ENCODE peak calls at places on chromosomes 6 and 20, in five cellular contexts. L, C, K, U and W are unnamed samples.

GRCh38 chr6:87151786-87152527 is 3.4 kb upstream of the ZNF292 start:
- DNase-seq in L (peak; percentile 70), C (peak; percentile 62), K (peak; percentile 74), U (peak; percentile 51), W (no peak)

GRCh38 chr20:17680836-17681740 is 954 bp downstream of the RRBP1 start:
- DNase-seq in C (peak; percentile 79), U (peak; percentile 86), L (peak; percentile 84), K (peak; percentile 76), W (peak; percentile 96)

GRCh38 chr20:63216849-63217471 is 1.0 kb upstream of the YTHDF1 start:
- DNase-seq in K (no peak), L (no peak), U (no peak), C (no peak), W (no peak)

GRCh38 chr6:96075826-96076225 is 60.1 kb downstream of the FUT9 start:
- DNase-seq in U (no peak), L (no peak), K (no peak), C (no peak), W (no peak)

GRCh38 chr6:134039116-134039515 is 13.3 kb downstream of the SLC2A12 start:
- DNase-seq in C (no peak), K (no peak), L (no peak), U (no peak), W (no peak)

GRCh38 chr6:41600499-41601247 is 37.6 kb upstream of the MDFI start:
- DNase-seq in C (peak; percentile 14), K (no peak), L (no peak), U (no peak), W (no peak)

GRCh38 chr20:6680854-6681253 is 86.6 kb upstream of the BMP2 start:
- DNase-seq in L (no peak), K (no peak), C (no peak), U (no peak), W (no peak)

GRCh38 chr20:25061821-25062530 is 4.0 kb upstream of the ACSS1 start:
- DNase-seq in L (peak; percentile 12), K (no peak), C (peak; percentile 8), U (no peak), W (no peak)

GRCh38 chr20:19001177-19001576 is 187.6 kb downstream of the SCP2D1 start:
- DNase-seq in U (no peak), K (no peak), C (peak; percentile 1), L (no peak), W (no peak)

GRCh38 chr20:59307270-59307669 is 6.9 kb downstream of the EDN3 start:
- DNase-seq in U (no peak), L (no peak), C (no peak), K (no peak), W (no peak)

GRCh38 chr20:18224968-18225568 is 63.3 kb upstream of the ZNF133 start:
- DNase-seq in C (no peak), K (peak; percentile 29), L (peak; percentile 22), U (no peak), W (no peak)

GRCh38 chr6:7106752-7107577 is 796 bp upstream of the RREB1 start:
- DNase-seq in C (peak; percentile 32), U (peak; percentile 14), K (peak; percentile 53), L (peak; percentile 51), W (no peak)

GRCh38 chr20:62148908-62149314 is 5.3 kb downstream of the SS18L1 start:
- DNase-seq in L (no peak), U (no peak), K (no peak), C (no peak), W (no peak)

GRCh38 chr6:7629321-7629720 is 39.3 kb downstream of the SNRNP48 start:
- DNase-seq in K (no peak), C (no peak), L (no peak), U (no peak), W (no peak)

GRCh38 chr20:49583669-49584417 is 15.9 kb upstream of the PTGIS start:
- DNase-seq in L (peak; percentile 84), K (peak; percentile 81), U (peak; percentile 21), C (peak; percentile 93), W (no peak)

GRCh38 chr6:44675449-44675848 is 287.9 kb downstream of the CDC5L start:
- DNase-seq in C (no peak), K (no peak), L (no peak), U (no peak), W (no peak)

GRCh38 chr6:10976571-10976970 is 67.5 kb downstream of the ELOVL2 start:
- DNase-seq in C (no peak), U (no peak), L (no peak), K (peak; percentile 21), W (no peak)

GRCh38 chr20:25207149-25207959 is 11.8 kb downstream of the ENTPD6 start:
- DNase-seq in K (no peak), L (no peak), C (no peak), U (no peak), W (peak; percentile 79)

GRCh38 chr6:7998103-7998725 is 66.0 kb downstream of the BLOC1S5 start:
- DNase-seq in K (no peak), C (no peak), L (no peak), U (no peak), W (no peak)

GRCh38 chr6:53588816-53589509 is 44.1 kb upstream of the GCLC start:
- DNase-seq in U (no peak), C (no peak), K (no peak), L (no peak), W (no peak)

GRCh38 chr6:90413867-90414266 is 117.2 kb upstream of the BACH2 start:
- DNase-seq in L (peak; percentile 62), U (no peak), C (peak; percentile 28), K (peak; percentile 37), W (no peak)

GRCh38 chr20:24891546-24892393 is 57.3 kb upstream of the CST7 start:
- DNase-seq in L (no peak), K (no peak), U (no peak), C (no peak), W (peak; percentile 76)

GRCh38 chr20:667351-668034 is 8.1 kb downstream of the SCRT2 start:
- DNase-seq in K (peak; percentile 74), U (peak; percentile 40), C (no peak), L (no peak), W (no peak)

GRCh38 chr6:10759312-10759839 is 11.8 kb downstream of the TMEM14B start:
- DNase-seq in K (no peak), L (no peak), C (no peak), U (no peak), W (no peak)

GRCh38 chr20:12883507-12883885 is 125.3 kb upstream of the SPTLC3 start:
- DNase-seq in K (no peak), C (no peak), L (no peak), U (no peak), W (no peak)

GRCh38 chr6:33073431-33073871 is at the start of gene HLA-DPA1:
- DNase-seq in K (peak; percentile 38), C (peak; percentile 41), L (no peak), U (no peak), W (no peak)

DNA sequence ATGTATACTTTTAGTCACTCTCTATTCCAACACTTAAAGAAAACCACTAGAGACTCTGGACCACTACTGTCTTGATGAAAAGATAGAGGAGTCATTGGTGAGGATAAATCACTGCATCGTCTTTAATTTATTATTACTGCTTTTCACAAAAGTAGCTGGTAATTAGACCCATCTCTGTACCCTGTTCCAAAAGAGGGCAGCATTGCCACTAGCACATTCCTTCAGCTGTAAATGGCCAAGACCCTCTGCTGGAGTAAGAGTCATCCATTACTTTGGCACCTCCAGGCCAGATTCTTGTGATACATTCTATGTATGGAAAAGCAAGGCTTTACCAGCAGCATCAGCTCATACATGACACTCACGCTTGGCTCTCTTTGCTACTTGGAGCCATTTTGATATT is 49.5 kb upstream of the PREP start:
- DNase-seq in K (no peak), L (no peak), U (no peak), C (no peak), W (no peak)
- TF ChIP-seq CTCF in K (no peak), L (no peak), U (no peak), C (no peak), W (no peak)

DNA sequence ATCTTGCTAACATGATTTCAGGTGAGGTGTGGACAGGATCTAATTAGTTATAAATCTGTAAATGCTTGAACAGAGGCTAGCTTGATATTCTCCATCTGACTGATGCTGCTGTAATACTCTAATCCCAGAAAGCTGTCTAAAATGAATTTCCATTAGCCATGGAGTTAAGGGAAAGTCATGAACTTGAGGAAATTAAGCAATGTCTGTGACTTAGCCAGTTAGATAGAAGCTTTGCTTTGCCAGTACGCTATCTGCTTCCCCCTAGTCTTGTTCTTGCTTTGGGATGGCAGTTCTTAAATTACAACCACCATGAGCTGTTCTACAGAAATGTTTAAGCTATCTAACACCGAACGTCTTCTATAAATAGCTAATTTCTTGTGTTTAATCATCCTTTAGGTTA is 195.7 kb downstream of the PRL start:
- DNase-seq in U (no peak), C (no peak), K (no peak), L (no peak), W (no peak)
- TF ChIP-seq CTCF in U (no peak), C (no peak), K (no peak), L (no peak), W (no peak)

DNA sequence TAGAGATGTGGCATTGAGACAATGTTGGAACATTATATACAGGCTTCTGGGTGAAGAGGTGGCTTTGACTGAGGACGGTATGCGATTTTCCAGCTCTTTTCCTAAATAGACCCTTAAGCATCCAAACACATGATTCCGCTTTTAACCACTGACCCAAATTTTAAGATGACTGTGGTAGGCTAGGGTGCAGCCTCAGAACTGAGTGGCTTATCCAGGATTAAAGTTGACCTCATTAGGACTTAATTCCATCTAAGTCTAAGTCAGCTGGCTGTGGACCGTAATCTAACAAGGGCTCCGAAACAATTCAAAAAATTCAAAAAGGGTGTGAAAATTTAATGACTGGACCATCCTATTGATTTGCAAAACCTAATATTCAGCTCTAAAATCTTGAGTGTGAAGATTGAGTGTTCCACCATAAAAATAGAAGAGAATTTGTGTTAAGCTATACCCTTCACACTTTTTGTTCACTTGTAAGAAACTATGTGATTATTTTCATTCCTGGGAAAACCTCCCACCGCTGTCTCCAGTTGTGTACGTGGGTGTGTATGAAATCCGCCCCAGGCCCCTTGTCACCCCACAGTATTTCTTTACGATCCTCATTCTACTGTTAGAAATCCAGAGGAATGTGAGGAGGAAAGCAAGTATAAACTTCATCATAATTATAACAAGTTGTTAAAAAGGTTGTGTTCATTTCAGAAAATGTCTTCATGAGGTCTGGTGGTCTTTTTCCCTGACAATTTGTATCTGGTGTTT is 2.7 kb downstream of the PCMTD2 start:
- DNase-seq in U (no peak), C (no peak), K (no peak), L (no peak), W (no peak)
- TF ChIP-seq CTCF in U (no peak), C (no peak), K (no peak), L (no peak), W (no peak)

GRCh38 chr20:47481330-47482216 is 20.1 kb upstream of the NCOA3 start:
- DNase-seq in C (no peak), U (no peak), K (no peak), L (no peak), W (no peak)

GRCh38 chr20:47479093-47479492 is 22.6 kb upstream of the NCOA3 start:
- DNase-seq in U (no peak), K (no peak), L (no peak), C (no peak), W (no peak)

GRCh38 chr20:47479506-47479905 is 22.2 kb upstream of the NCOA3 start:
- DNase-seq in U (no peak), K (no peak), L (no peak), C (no peak), W (no peak)

GRCh38 chr20:47480705-47481104 is 21.0 kb upstream of the NCOA3 start:
- DNase-seq in C (no peak), L (no peak), U (no peak), K (no peak), W (no peak)

DNA sequence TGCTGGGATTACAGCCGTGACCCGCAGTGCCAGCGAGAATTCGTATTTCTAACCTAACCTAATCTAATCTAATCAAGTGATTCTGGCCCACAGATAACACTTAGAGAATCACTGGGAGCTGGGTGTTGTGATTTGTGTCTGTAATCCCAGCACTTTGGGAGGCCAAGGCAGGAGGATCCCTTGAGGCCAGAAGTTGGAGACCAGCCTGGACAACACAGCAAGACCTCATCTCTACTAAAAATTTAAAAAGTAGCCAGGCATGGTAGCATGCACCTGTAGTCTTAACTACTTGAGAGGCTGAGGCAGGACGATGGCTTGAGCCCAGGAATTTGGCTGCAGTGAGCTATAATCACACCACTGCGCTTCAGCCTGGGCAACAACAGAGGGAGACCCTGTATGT is 21.4 kb upstream of the NCOA3 start:
- DNase-seq in L (no peak), C (no peak), U (no peak), K (no peak), W (no peak)
- TF ChIP-seq CTCF in L (no peak), C (no peak), U (no peak), K (no peak), W (no peak)